ENCODE peak calls at places on chromosome 13, in ten cellular contexts. Q is tibial artery; C is endothelial cell of umbilical vein; F is activated B cell treated with CpG ODN at 0.5 μM for 24 hours; D is caudate nucleus; I is ecto neural progenitor cell; M is activated T-helper 2 cell treated with anti-CD3 and anti-CD28 coated beads, Interferon-gamma antibody, Interleukin-2, Interleukin-4, amounts not matched to agents 10 μg/mL and 5 μg/mL and 100 μg/mL, durations not matched to agents 14 hours and 24 hours and 36 hours; K is left cardiac atrium; N is stimulated activated CD8-positive, alpha-beta memory T cell treated with anti-CD3 and anti-CD28 coated beads, Interleukin-12 subunit alpha, Interleukin-12 subunit beta, amount 100 ng/mL, for 1 hour; W is colonic mucosa. V is an unnamed sample.

GRCh38 chr13:112114391-112114790 is 47.4 kb downstream of the SOX1 start:
- DNase-seq in I (no peak), C (no peak), Q (no peak), N (no peak), K (no peak), W (no peak), M (no peak), D (no peak), F (no peak), V (no peak)

GRCh38 chr13:44045179-44045562 is 165.5 kb downstream of the LACC1 start:
- DNase-seq in M (no peak), C (no peak), F (no peak), I (no peak), N (no peak), W (no peak), K (no peak), D (no peak), Q (no peak), V (no peak)

GRCh38 chr13:40446365-40446764 is 220.1 kb downstream of the FOXO1 start:
- DNase-seq in Q (no peak), F (no peak), M (no peak), I (no peak), D (no peak), C (peak), N (no peak), W (no peak), K (no peak), V (no peak)

GRCh38 chr13:102440259-102440936 is 38.5 kb upstream of the FGF14 start:
- DNase-seq in D (no peak), M (no peak), N (no peak), Q (no peak), F (no peak), W (peak), I (no peak), K (no peak), C (no peak), V (no peak)

GRCh38 chr13:30744056-30744684 is 8.8 kb downstream of the ALOX5AP start:
- DNase-seq in D (no peak), C (peak), K (peak), N (peak), M (peak), I (no peak), F (peak), Q (no peak), W (peak), V (peak)

GRCh38 chr13:94346261-94347019 is 133.0 kb downstream of the DCT start:
- DNase-seq in D (no peak), K (no peak), C (no peak), N (no peak), M (no peak), W (no peak), I (no peak), Q (no peak), F (no peak), V (no peak)

GRCh38 chr13:50320297-50320862 is 305.1 kb downstream of the KCNRG start:
- DNase-seq in F (no peak), Q (no peak), K (no peak), M (no peak), D (no peak), W (no peak), N (no peak), C (peak), I (no peak), V (no peak)

GRCh38 chr13:76383671-76384461 is 502.3 kb downstream of the KCTD12 start:
- DNase-seq in Q (no peak), W (peak), C (peak), I (no peak), M (no peak), D (no peak), N (no peak), F (no peak), K (no peak), V (no peak)

GRCh38 chr13:79385694-79386093 is 20.4 kb downstream of the RBM26 start:
- DNase-seq in D (no peak), Q (no peak), N (no peak), F (no peak), M (no peak), I (no peak), W (no peak), K (no peak), C (peak), V (no peak)

GRCh38 chr13:32538234-32538620 is 368 bp downstream of the N4BP2L2 start:
- DNase-seq in K (peak), Q (peak), W (no peak), F (no peak), D (no peak), N (no peak), M (no peak), C (no peak), I (no peak), V (peak)

GRCh38 chr13:32277838-32278237 is 37.3 kb downstream of the ZAR1L start:
- DNase-seq in K (no peak), W (no peak), C (no peak), I (no peak), F (no peak), N (no peak), D (no peak), M (no peak), Q (no peak), V (no peak)

GRCh38 chr13:59665736-59666135 is 498.0 kb downstream of the DIAPH3 start:
- DNase-seq in Q (no peak), D (no peak), M (no peak), I (no peak), F (no peak), W (no peak), K (no peak), C (peak), N (no peak), V (no peak)

GRCh38 chr13:20969182-20969581 is 66.6 kb upstream of the XPO4 start:
- DNase-seq in I (no peak), N (no peak), Q (no peak), M (no peak), C (peak), W (no peak), D (no peak), K (no peak), F (no peak), V (no peak)

GRCh38 chr13:48646791-48647190 is 6.9 kb upstream of the CYSLTR2 start:
- DNase-seq in D (no peak), F (no peak), M (no peak), K (no peak), W (no peak), C (no peak), I (no peak), N (no peak), Q (no peak), V (no peak)

GRCh38 chr13:23081246-23081645 is 99.5 kb upstream of the SGCG start:
- DNase-seq in F (no peak), D (no peak), I (no peak), W (no peak), N (no peak), C (no peak), Q (no peak), K (no peak), M (no peak), V (no peak)

GRCh38 chr13:50691176-50691681 is 152.3 kb downstream of the DLEU7 start:
- DNase-seq in N (no peak), F (no peak), Q (no peak), I (no peak), D (no peak), W (no peak), M (no peak), C (peak), K (no peak), V (no peak)

GRCh38 chr13:80239571-80240255 is 101.2 kb downstream of the SPRY2 start:
- DNase-seq in N (no peak), D (no peak), M (no peak), I (no peak), W (no peak), K (no peak), Q (no peak), F (no peak), C (no peak), V (no peak)

GRCh38 chr13:73082471-73082870 is 23.7 kb downstream of the KLF5 start:
- DNase-seq in F (no peak), Q (no peak), K (no peak), I (no peak), N (no peak), W (no peak), C (no peak), M (no peak), D (no peak), V (no peak)

GRCh38 chr13:100753391-100753790 is 78.8 kb upstream of the TMTC4 start:
- DNase-seq in N (no peak), Q (no peak), D (no peak), C (no peak), W (no peak), K (no peak), I (no peak), F (no peak), M (no peak), V (no peak)